ENCODE peak calls at places on chromosomes 6 and 20, in seven cellular contexts. I is body of pancreas; D is uterus; H is H7; P is stimulated activated CD4-positive, alpha-beta T cell treated with anti-CD3 and anti-CD28 coated beads, Interleukin-1b, Interleukin-23, amount 100 ng/mL, for 24 hours; F is NCI-H524; A is NT2/D1. R is an unnamed sample.

GRCh38 chr6:2209226-2209809 is 36.1 kb downstream of the GMDS start:
- DNase-seq in H (peak; percentile 58), I (peak; percentile 88), A (peak; percentile 44), D (no peak), P (no peak), F (peak; percentile 69), R (no peak)

GRCh38 chr20:843908-844307 is 10.4 kb downstream of the FAM110A start:
- DNase-seq in H (no peak), A (no peak), D (no peak), F (no peak), I (no peak), P (no peak), R (no peak)

GRCh38 chr6:53327017-53327395 is 21.7 kb downstream of the ELOVL5 start:
- DNase-seq in H (no peak), F (no peak), I (no peak), A (no peak), D (no peak), P (no peak), R (no peak)

GRCh38 chr6:45419574-45420082 is 41.9 kb upstream of the SUPT3H start:
- DNase-seq in H (peak; percentile 78), F (peak; percentile 87), D (peak; percentile 27), P (no peak), A (no peak), I (peak; percentile 55), R (peak; percentile 43)

GRCh38 chr6:94501546-94501945 is 1075.8 kb upstream of the MANEA start:
- DNase-seq in D (no peak), F (no peak), I (no peak), A (no peak), H (no peak), P (no peak), R (no peak)

GRCh38 chr6:148565321-148565926 is 181.4 kb upstream of the UST start:
- DNase-seq in H (no peak), F (no peak), A (no peak), I (no peak), D (no peak), P (no peak), R (no peak)

GRCh38 chr20:63658749-63659187 is 656 bp downstream of the RTEL1 start:
- DNase-seq in D (no peak), F (no peak), H (no peak), P (no peak), I (peak; percentile 24), A (no peak), R (no peak)

GRCh38 chr6:25635886-25636317 is 16.1 kb upstream of the SCGN start:
- DNase-seq in H (no peak), I (no peak), F (peak; percentile 18), A (no peak), P (no peak), D (no peak), R (no peak)

GRCh38 chr20:59864726-59865125 is 68.7 kb downstream of the SYCP2 start:
- DNase-seq in I (no peak), A (no peak), P (no peak), F (no peak), H (no peak), D (no peak), R (no peak)

GRCh38 chr6:83114164-83114563 is 46.7 kb downstream of the DOP1A start:
- DNase-seq in F (no peak), I (no peak), P (no peak), A (no peak), D (no peak), H (no peak), R (no peak)

GRCh38 chr6:96157018-96157565 is 141.3 kb downstream of the FUT9 start:
- DNase-seq in D (no peak), H (no peak), I (no peak), P (no peak), F (no peak), A (no peak), R (no peak)

GRCh38 chr6:131015630-131016263 is 47.3 kb downstream of the EPB41L2 start:
- DNase-seq in D (peak; percentile 31), H (no peak), A (no peak), I (no peak), P (no peak), F (no peak), R (no peak)

GRCh38 chr6:149566372-149567193 is at the start of gene GINM1:
- DNase-seq in A (no peak), F (peak; percentile 61), H (peak; percentile 84), D (peak; percentile 47), P (peak; percentile 17), I (peak; percentile 70), R (peak; percentile 38)

GRCh38 chr6:38027685-38028373 is 208.3 kb downstream of the ZFAND3 start:
- DNase-seq in D (no peak), H (no peak), A (no peak), I (no peak), F (peak; percentile 11), P (no peak), R (no peak)

GRCh38 chr6:135600931-135601330 is 103.4 kb upstream of the AHI1 start:
- DNase-seq in H (no peak), D (no peak), A (no peak), P (no peak), I (no peak), F (no peak), R (no peak)

GRCh38 chr20:6178537-6178936 is 55.7 kb upstream of the FERMT1 start:
- DNase-seq in D (no peak), F (peak; percentile 77), P (no peak), H (peak; percentile 18), A (peak; percentile 39), I (no peak), R (no peak)

GRCh38 chr6:143213977-143214376 is 153.3 kb downstream of the AIG1 start:
- DNase-seq in I (no peak), F (no peak), A (no peak), H (no peak), P (no peak), D (no peak), R (no peak)

GRCh38 chr6:21679761-21680265 is 86.3 kb downstream of the SOX4 start:
- DNase-seq in I (no peak), H (no peak), F (no peak), D (no peak), A (no peak), P (no peak), R (no peak)